ENCODE peak calls at places on chromosomes 2 and 18, in nine cellular contexts. B is trophoblast cell; M is psoas muscle; L is CD8-positive, alpha-beta memory T cell; X is substantia nigra; R is naive thymus-derived CD4-positive, alpha-beta T cell; W is MM.1S; K is CD4-positive, alpha-beta T cell; Y is colonic mucosa. S is an unnamed sample.

GRCh38 chr2:215553946-215554345 is 118.1 kb upstream of the FN1 start:
- DNase-seq in W (no peak), B (no peak), Y (no peak), L (no peak), R (no peak), K (no peak), X (no peak), M (no peak), S (no peak)

GRCh38 chr2:20491739-20492531 is 45.1 kb downstream of the RHOB start:
- DNase-seq in L (no peak), K (no peak), B (peak; percentile 45), W (no peak), R (no peak), Y (no peak), X (no peak), M (no peak), S (peak; percentile 95)

GRCh38 chr2:170243118-170243837 is 65.3 kb downstream of the MYO3B start:
- DNase-seq in X (no peak), R (no peak), M (no peak), K (no peak), B (no peak), W (no peak), L (no peak), Y (no peak), S (no peak)

GRCh38 chr2:203623104-203623503 is 83.3 kb upstream of the CD28 start:
- DNase-seq in W (no peak), K (no peak), R (no peak), X (no peak), M (no peak), Y (no peak), B (peak; percentile 89), L (no peak), S (no peak)

GRCh38 chr2:69191672-69192071 is 178.7 kb downstream of the ANTXR1 start:
- DNase-seq in Y (no peak), M (no peak), X (no peak), L (no peak), R (no peak), K (no peak), W (no peak), B (no peak), S (peak; percentile 75)

GRCh38 chr2:161238559-161239415 is 69.4 kb upstream of the PSMD14 start:
- DNase-seq in L (peak; percentile 60), K (peak; percentile 67), R (peak; percentile 67), Y (peak; percentile 74), M (peak; percentile 75), B (peak; percentile 70), W (peak; percentile 31), X (peak; percentile 80), S (peak; percentile 80)

GRCh38 chr2:150585221-150585971 is 97.9 kb upstream of the RND3 start:
- DNase-seq in B (peak; percentile 86), M (no peak), L (no peak), X (no peak), R (no peak), Y (no peak), W (no peak), K (no peak), S (no peak)

GRCh38 chr2:177002983-177003382 is 209.6 kb upstream of the HNRNPA3 start:
- DNase-seq in R (no peak), B (no peak), M (no peak), W (no peak), Y (no peak), X (no peak), L (no peak), K (no peak), S (no peak)

GRCh38 chr2:39436592-39437521 is at the start of gene MAP4K3:
- DNase-seq in R (peak; percentile 51), M (peak; percentile 96), K (peak; percentile 67), L (peak; percentile 61), W (peak; percentile 91), B (peak; percentile 97), Y (peak; percentile 95), X (peak; percentile 91), S (peak; percentile 100)

GRCh38 chr18:24910217-24910616 is 441.7 kb downstream of the ZNF521 start:
- DNase-seq in Y (no peak), W (no peak), B (no peak), R (no peak), M (no peak), K (no peak), L (no peak), X (no peak), S (no peak)

GRCh38 chr18:41870817-41871216 is 84.2 kb upstream of the PIK3C3 start:
- DNase-seq in L (no peak), W (no peak), B (no peak), X (no peak), K (no peak), Y (no peak), M (no peak), R (no peak), S (no peak)

GRCh38 chr2:85588218-85589044 is 4.2 kb downstream of the VAMP5 start:
- DNase-seq in Y (no peak), M (peak; percentile 42), R (no peak), X (no peak), K (no peak), B (peak; percentile 34), L (no peak), W (no peak), S (no peak)

GRCh38 chr18:79955302-79956075 is 4.0 kb upstream of the SLC66A2 start:
- DNase-seq in K (no peak), M (no peak), B (no peak), X (no peak), W (no peak), L (no peak), R (no peak), Y (peak; percentile 19), S (no peak)

GRCh38 chr2:45793564-45793963 is 142.1 kb downstream of the PRKCE start:
- DNase-seq in W (no peak), K (no peak), M (no peak), B (no peak), L (no peak), Y (no peak), R (no peak), X (no peak), S (no peak)

GRCh38 chr2:137155351-137156104 is 390.2 kb downstream of the THSD7B start:
- DNase-seq in W (no peak), X (no peak), L (no peak), R (no peak), K (no peak), M (no peak), B (no peak), Y (no peak), S (no peak)

GRCh38 chr2:20822535-20823490 is at the start of gene LDAH:
- DNase-seq in B (peak; percentile 89), Y (peak; percentile 93), W (peak; percentile 80), K (peak; percentile 73), X (peak; percentile 80), L (peak; percentile 82), R (peak; percentile 82), M (peak; percentile 93), S (peak; percentile 98)

GRCh38 chr2:156918410-156918809 is 339.1 kb upstream of the GALNT5 start:
- DNase-seq in R (no peak), M (no peak), X (no peak), L (no peak), Y (no peak), W (no peak), K (no peak), B (no peak), S (no peak)

GRCh38 chr18:23575309-23575651 is 11.0 kb downstream of the NPC1 start:
- DNase-seq in L (no peak), M (no peak), W (no peak), K (no peak), Y (no peak), B (peak; percentile 57), R (no peak), X (no peak), S (no peak)
- H3K27ac ChIP-seq in L (peak overlapping the region; percentile 62), M (no peak overlapping the region), W (no peak overlapping the region), K (no peak overlapping the region), Y (no peak overlapping the region), B (peak overlapping the region; percentile 73), R (no peak overlapping the region), X (peak overlapping the region; percentile 38), S (no peak overlapping the region)

GRCh38 chr2:172395503-172395902 is 31.9 kb upstream of the ITGA6 start:
- DNase-seq in K (no peak), X (no peak), M (no peak), W (no peak), Y (no peak), L (no peak), R (no peak), B (no peak), S (no peak)

GRCh38 chr2:172394008-172394407 is 33.4 kb upstream of the ITGA6 start:
- DNase-seq in M (no peak), W (no peak), L (no peak), X (no peak), K (no peak), Y (no peak), B (no peak), R (no peak), S (no peak)

GRCh38 chr2:172398444-172398843 is 28.9 kb upstream of the ITGA6 start:
- DNase-seq in B (no peak), R (no peak), X (no peak), L (no peak), W (no peak), Y (no peak), M (no peak), K (no peak), S (no peak)

GRCh38 chr2:172399765-172400164 is 27.6 kb upstream of the ITGA6 start:
- DNase-seq in R (no peak), L (no peak), X (no peak), K (no peak), B (no peak), W (no peak), Y (no peak), M (no peak), S (no peak)

DNA sequence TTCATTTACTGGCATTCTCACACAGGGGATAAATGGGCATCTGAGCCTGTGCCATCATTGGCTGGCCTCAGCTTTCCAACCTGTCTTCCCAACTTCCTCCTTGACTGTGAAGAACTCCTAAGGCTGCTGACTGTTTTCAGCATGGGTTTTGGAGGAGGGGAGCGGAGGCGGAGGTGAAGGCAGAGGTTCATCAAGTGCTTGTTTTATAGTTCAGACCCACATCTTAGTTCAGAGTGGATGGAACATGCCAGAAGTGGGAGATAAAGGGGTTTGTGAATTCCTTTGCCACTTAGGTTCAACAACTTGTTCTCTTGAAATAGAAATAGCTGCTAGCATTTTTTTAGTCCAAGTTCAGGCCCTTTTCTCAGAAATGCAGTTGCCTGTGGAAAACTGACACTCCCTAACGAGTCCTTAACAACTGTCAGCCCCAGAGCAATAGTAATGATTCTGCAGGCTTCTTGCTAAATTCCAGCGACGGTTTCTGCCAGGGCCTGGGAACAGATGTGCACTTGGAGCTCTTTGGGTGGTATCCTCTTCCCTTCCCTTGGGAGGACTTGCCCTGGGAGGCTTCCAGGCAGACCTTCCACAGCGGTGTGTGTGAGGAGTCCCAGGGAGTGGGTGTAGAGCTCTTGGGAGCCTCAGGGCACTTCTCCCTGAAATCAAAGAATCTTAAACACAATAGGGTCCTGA is 30.1 kb upstream of the ITGA6 start:
- DNase-seq in W (no peak), X (no peak), M (peak; percentile 62), B (no peak), K (no peak), L (no peak), R (no peak), Y (no peak), S (no peak)
- H3K27ac ChIP-seq in W (no peak overlapping the region), X (no peak overlapping the region), M (no peak overlapping the region), B (no peak overlapping the region), K (no peak overlapping the region), L (no peak overlapping the region), R (no peak overlapping the region), Y (no peak overlapping the region), S (no peak overlapping the region)

GRCh38 chr2:43450617-43451016 is 145.2 kb downstream of the THADA start:
- DNase-seq in R (no peak), B (no peak), K (no peak), Y (no peak), L (no peak), X (no peak), M (no peak), W (no peak), S (no peak)
- H3K27ac ChIP-seq in R (no peak overlapping the region), B (no peak overlapping the region), K (no peak overlapping the region), Y (no peak overlapping the region), L (no peak overlapping the region), X (no peak overlapping the region), M (no peak overlapping the region), W (no peak overlapping the region), S (no peak overlapping the region)

GRCh38 chr18:50155406-50155805 is 39.5 kb downstream of the MYO5B start:
- DNase-seq in K (no peak), M (no peak), X (no peak), B (no peak), R (no peak), W (no peak), Y (no peak), L (no peak), S (no peak)
- H3K27ac ChIP-seq in K (no peak overlapping the region), M (no peak overlapping the region), X (no peak overlapping the region), B (no peak overlapping the region), R (no peak overlapping the region), W (no peak overlapping the region), Y (no peak overlapping the region), L (no peak overlapping the region), S (no peak overlapping the region)

S was measured in SK-N-SH.